ENCODE peak calls at places on chromosomes 11 and 22, in eight cellular contexts. S is HT-29; T is central memory CD4-positive, alpha-beta T cell; H is hypothalamus; G is stimulated activated naive B cell treated with anti-CD40 and anti-IgM and Interleukin-4, amounts not matched to agents 10 μg/mL and 1 μg/mL and 100 μg/mL, for 72 hours; L is pancreas; Y is activated CD4-positive, alpha-beta T cell treated with anti-CD3 and anti-CD28 coated beads, Interleukin-2, amount 50 U/mL, for 24 hours; R is stimulated activated CD8-positive, alpha-beta memory T cell treated with anti-CD3 and anti-CD28 coated beads, Interleukin-7, amount 100 ng/mL, for 1 hour. M is an unnamed sample.
A peak's percentile ranks its signal among the peaks of the same experiment; 100 is the strongest.

GRCh38 chr11:70802185-70802584 is 403.9 kb downstream of the CTTN start:
- DNase-seq in R (no peak), Y (no peak), H (no peak), S (no peak), L (no peak), G (no peak), T (no peak), M (no peak)

GRCh38 chr22:25492950-25493790 is 71.3 kb upstream of the GRK3 start:
- DNase-seq in R (no peak), S (no peak), G (no peak), Y (no peak), H (no peak), T (no peak), L (no peak), M (no peak)

GRCh38 chr11:68077617-68078592 is 39.1 kb downstream of the TCIRG1 start:
- DNase-seq in Y (no peak), H (no peak), R (no peak), G (peak; percentile 17), L (no peak), S (no peak), T (no peak), M (no peak)

GRCh38 chr22:47163876-47164513 is 401.5 kb downstream of the TBC1D22A start:
- DNase-seq in L (no peak), S (no peak), T (no peak), G (no peak), H (no peak), R (no peak), Y (no peak), M (no peak)

GRCh38 chr11:122661182-122661945 is 5.8 kb downstream of the UBASH3B start:
- DNase-seq in Y (no peak), H (no peak), R (no peak), G (no peak), L (no peak), T (no peak), S (no peak), M (no peak)

GRCh38 chr22:24189249-24190158 is 8.2 kb downstream of the SUSD2 start:
- DNase-seq in G (peak; percentile 33), S (peak; percentile 63), T (no peak), H (peak; percentile 14), L (peak; percentile 57), R (no peak), Y (no peak), M (no peak)

GRCh38 chr22:39148727-39149535 is 3.5 kb downstream of the CBX7 start:
- DNase-seq in L (peak; percentile 62), H (no peak), G (peak; percentile 21), Y (no peak), R (no peak), S (no peak), T (peak; percentile 69), M (no peak)

GRCh38 chr11:130729678-130730300 is 186.5 kb downstream of the SNX19 start:
- DNase-seq in G (no peak), R (no peak), S (no peak), T (no peak), Y (no peak), L (no peak), H (no peak), M (no peak)

GRCh38 chr11:19938866-19939265 is 221.4 kb downstream of the DBX1 start:
- DNase-seq in Y (no peak), G (no peak), T (no peak), S (no peak), L (no peak), H (no peak), R (no peak), M (no peak)

GRCh38 chr11:119210035-119210434 is 3.9 kb downstream of the CBL start:
- DNase-seq in S (no peak), R (no peak), G (no peak), H (no peak), L (no peak), T (no peak), Y (no peak), M (no peak)

GRCh38 chr11:68012044-68012842 is 2.1 kb downstream of the ALDH3B1 start:
- DNase-seq in R (no peak), S (no peak), Y (no peak), L (peak; percentile 24), G (no peak), H (no peak), T (no peak), M (no peak)

GRCh38 chr22:31378123-31378522 is 21.3 kb upstream of the DRG1 start:
- DNase-seq in L (no peak), G (no peak), T (no peak), S (no peak), Y (no peak), R (no peak), H (no peak), M (no peak)

GRCh38 chr11:62370743-62371440 is 33.6 kb downstream of the ASRGL1 start:
- DNase-seq in S (peak; percentile 70), R (no peak), G (peak; percentile 23), L (no peak), H (no peak), T (peak; percentile 45), Y (no peak), M (no peak)

GRCh38 chr11:125207866-125208425 is 43.4 kb downstream of the PKNOX2 start:
- DNase-seq in R (no peak), Y (no peak), G (no peak), H (no peak), T (no peak), S (no peak), L (no peak), M (no peak)

GRCh38 chr11:62880231-62880802 is 379 bp upstream of the SLC3A2 start:
- DNase-seq in Y (no peak), S (peak; percentile 53), L (no peak), T (no peak), H (no peak), G (peak; percentile 67), R (no peak), M (no peak)

GRCh38 chr22:37077802-37078448 is 26.4 kb downstream of the KCTD17 start:
- DNase-seq in H (peak; percentile 1), Y (peak; percentile 91), L (no peak), R (peak; percentile 69), G (peak; percentile 56), T (peak; percentile 78), S (peak; percentile 47), M (no peak)

GRCh38 chr11:33375688-33376311 is 118.6 kb downstream of the HIPK3 start:
- DNase-seq in T (no peak), L (no peak), R (no peak), G (no peak), H (no peak), Y (no peak), S (no peak), M (no peak)

GRCh38 chr11:1168721-1169161 is 11.0 kb downstream of the MUC5AC start:
- DNase-seq in L (no peak), S (no peak), G (no peak), T (no peak), Y (no peak), R (no peak), H (no peak), M (no peak)

GRCh38 chr22:38943882-38944281 is 13.5 kb upstream of the APOBEC3A start:
- DNase-seq in L (no peak), T (no peak), Y (no peak), R (no peak), G (no peak), S (no peak), H (no peak), M (no peak)

GRCh38 chr11:36657610-36658225 is 59.7 kb upstream of the RAG2 start:
- DNase-seq in Y (no peak), L (no peak), T (no peak), G (no peak), H (no peak), R (no peak), S (no peak), M (no peak)

GRCh38 chr11:1293619-1294015 is 15.8 kb downstream of the TOLLIP start:
- DNase-seq in L (no peak), S (peak; percentile 56), Y (no peak), H (no peak), T (no peak), G (no peak), R (no peak), M (no peak)

GRCh38 chr11:108115495-108116140 is 5.7 kb upstream of the ACAT1 start:
- DNase-seq in T (no peak), H (peak; percentile 14), Y (no peak), R (no peak), G (no peak), L (peak; percentile 84), S (no peak), M (peak; percentile 70)

GRCh38 chr22:25060522-25061071 is 108.1 kb downstream of the KIAA1671 start:
- DNase-seq in S (no peak), R (no peak), G (no peak), Y (no peak), H (no peak), L (no peak), T (peak; percentile 35), M (no peak)

GRCh38 chr11:2369896-2370295 is 7.2 kb upstream of the CD81 start:
- DNase-seq in S (no peak), R (no peak), T (no peak), L (no peak), G (no peak), H (no peak), Y (no peak), M (no peak)

GRCh38 chr11:93548679-93549319 is 5.6 kb upstream of the SMCO4 start:
- DNase-seq in Y (no peak), S (no peak), R (no peak), G (no peak), T (no peak), L (no peak), H (no peak), M (no peak)

GRCh38 chr11:116501728-116502127 is 271.1 kb downstream of the BUD13 start:
- DNase-seq in R (no peak), G (no peak), Y (no peak), L (no peak), T (no peak), H (no peak), S (no peak), M (no peak)

GRCh38 chr11:75815345-75815983 is 454 bp downstream of the UVRAG start:
- DNase-seq in H (no peak), R (peak; percentile 9), S (peak; percentile 47), G (peak; percentile 51), T (peak; percentile 55), L (peak; percentile 48), Y (no peak), M (no peak)

GRCh38 chr11:100789500-100789899 is 102.4 kb downstream of the ARHGAP42 start:
- DNase-seq in R (no peak), Y (no peak), S (no peak), L (no peak), G (no peak), H (no peak), T (no peak), M (no peak)

GRCh38 chr11:111550258-111550657 is 9.7 kb downstream of the LAYN start:
- DNase-seq in L (no peak), R (no peak), T (no peak), G (no peak), Y (no peak), S (no peak), H (no peak), M (no peak)

GRCh38 chr11:114977596-114977995 is 299.3 kb downstream of the NXPE2 start:
- DNase-seq in Y (no peak), R (no peak), T (no peak), H (no peak), S (no peak), G (no peak), L (no peak), M (no peak)

GRCh38 chr11:35373284-35373933 is 45.9 kb downstream of the SLC1A2 start:
- DNase-seq in G (no peak), R (no peak), S (peak; percentile 87), T (no peak), L (no peak), Y (no peak), H (no peak), M (no peak)

GRCh38 chr22:35959121-35959800 is 69.4 kb downstream of the RBFOX2 start:
- DNase-seq in G (no peak), L (no peak), H (no peak), T (no peak), R (no peak), S (no peak), Y (no peak), M (no peak)

GRCh38 chr11:64637346-64638016 is 46.5 kb downstream of the SLC22A12 start:
- DNase-seq in S (no peak), R (no peak), G (no peak), L (no peak), T (no peak), Y (no peak), H (no peak), M (no peak)

GRCh38 chr11:119531091-119531490 is 108.1 kb upstream of the THY1 start:
- DNase-seq in Y (no peak), H (no peak), T (no peak), G (no peak), S (no peak), R (no peak), L (no peak), M (no peak)